ENCODE peak calls at places on chromosomes 2 and 18, in five cellular contexts. L is activated CD4-positive, alpha-beta T cell treated with anti-CD3 and anti-CD28 coated beads, Interleukin-2, amount 50 U/mL, for 48 hours; V is ecto neural progenitor cell; Y is activated T-helper 1 cell treated with anti-CD3 and anti-CD28 coated beads, Interleukin-2, amount 50 U/mL, for 16 hours; A is chondrocyte. X is an unnamed sample.

GRCh38 chr18:65091737-65092329 is 659.0 kb upstream of the CDH7 start:
- DNase-seq in L (no peak), V (no peak), Y (no peak), A (no peak), X (no peak)

GRCh38 chr18:36511791-36512352 is 214.4 kb downstream of the FHOD3 start:
- DNase-seq in L (no peak), V (no peak), Y (no peak), A (no peak), X (no peak)

GRCh38 chr2:98088261-98088660 is 1.3 kb downstream of the VWA3B start:
- DNase-seq in L (no peak), V (no peak), Y (no peak), A (no peak), X (no peak)

GRCh38 chr2:37561615-37562569 is 109.5 kb downstream of the CDC42EP3 start:
- DNase-seq in L (peak), V (no peak), Y (no peak), A (no peak), X (peak)

GRCh38 chr2:23803965-23804542 is 122.9 kb downstream of the ATAD2B start:
- DNase-seq in L (no peak), V (no peak), Y (no peak), A (no peak), X (no peak)

GRCh38 chr18:820591-821170 is 8.6 kb upstream of the YES1 start:
- DNase-seq in L (no peak), V (no peak), Y (no peak), A (no peak), X (no peak)

GRCh38 chr2:53632714-53633113 is 134.9 kb upstream of the CHAC2 start:
- DNase-seq in L (no peak), V (no peak), Y (no peak), A (no peak), X (no peak)

GRCh38 chr2:107001964-107002696 is 116.2 kb upstream of the ST6GAL2 start:
- DNase-seq in L (no peak), V (no peak), Y (no peak), A (no peak), X (no peak)

GRCh38 chr2:10057231-10058107 is 14.1 kb downstream of the KLF11 start:
- DNase-seq in L (no peak), V (peak), Y (no peak), A (peak), X (peak)

GRCh38 chr2:63034575-63034974 is 16.1 kb upstream of the OTX1 start:
- DNase-seq in L (no peak), V (no peak), Y (no peak), A (no peak), X (no peak)

GRCh38 chr18:59509477-59510173 is 150.6 kb upstream of the LMAN1 start:
- DNase-seq in L (no peak), V (no peak), Y (no peak), A (no peak), X (no peak)

GRCh38 chr2:29343830-29344229 is 228.6 kb downstream of the CLIP4 start:
- DNase-seq in L (no peak), V (no peak), Y (no peak), A (no peak), X (no peak)

GRCh38 chr2:107414376-107414775 is 412.3 kb upstream of the RGPD4 start:
- DNase-seq in L (no peak), V (no peak), Y (no peak), A (no peak), X (no peak)

GRCh38 chr2:8583400-8584173 is 98.3 kb upstream of the ID2 start:
- DNase-seq in L (peak), V (peak), Y (peak), A (peak), X (peak)

GRCh38 chr2:199703199-199703598 is 147.8 kb downstream of the FTCDNL1 start:
- DNase-seq in L (no peak), V (no peak), Y (no peak), A (no peak), X (no peak)

GRCh38 chr2:109305494-109306187 is 176.6 kb downstream of the SH3RF3 start:
- DNase-seq in L (no peak), V (no peak), Y (no peak), A (no peak), X (no peak)

GRCh38 chr2:200423552-200423951 is 86.3 kb downstream of the KCTD18 start:
- DNase-seq in L (no peak), V (no peak), Y (no peak), A (no peak), X (no peak)

GRCh38 chr18:967037-967576 is 62.4 kb downstream of the ADCYAP1 start:
- DNase-seq in L (no peak), V (no peak), Y (no peak), A (no peak), X (no peak)

GRCh38 chr2:25454824-25455611 is 113.3 kb upstream of the DNMT3A start:
- DNase-seq in L (no peak), V (no peak), Y (no peak), A (no peak), X (no peak)

GRCh38 chr2:68971591-68972231 is 2.7 kb upstream of the GKN1 start:
- DNase-seq in L (no peak), V (no peak), Y (no peak), A (no peak), X (no peak)

GRCh38 chr2:53865264-53865663 is 5.5 kb upstream of the GPR75 start:
- DNase-seq in L (no peak), V (no peak), Y (no peak), A (no peak), X (no peak)

GRCh38 chr18:51255694-51256093 is 58.2 kb upstream of the MEX3C start:
- DNase-seq in L (no peak), V (no peak), Y (no peak), A (no peak), X (no peak)

GRCh38 chr2:134946073-134946472 is 27.5 kb downstream of the CCNT2 start:
- DNase-seq in L (no peak), V (no peak), Y (no peak), A (no peak), X (no peak)

GRCh38 chr2:85064927-85065630 is 68.1 kb upstream of the TCF7L1 start:
- DNase-seq in L (no peak), V (peak), Y (no peak), A (no peak), X (no peak)

GRCh38 chr18:40841473-40841872 is 1113.6 kb upstream of the PIK3C3 start:
- DNase-seq in L (no peak), V (no peak), Y (no peak), A (no peak), X (no peak)